ENCODE peak calls at places on chromosomes 6 and 20, in seven cellular contexts. H is PC-9, G is cardiac fibroblast, V is psoas muscle, N is uterus, J is cardiac muscle cell, C is lower leg skin. O is an unnamed sample.

GRCh38 chr6:118648866-118649554 is 2.4 kb downstream of the CEP85L start:
- DNase-seq in H (no peak), C (no peak), G (peak), N (no peak), J (no peak), V (no peak), O (peak)

GRCh38 chr6:73879466-73879865 is 183.5 kb downstream of the CD109 start:
- DNase-seq in C (no peak), H (no peak), N (no peak), V (no peak), J (no peak), G (no peak), O (no peak)

GRCh38 chr20:25223179-25223661 is 24.7 kb upstream of the PYGB start:
- DNase-seq in H (peak), J (peak), G (peak), V (no peak), C (no peak), N (no peak), O (peak)

GRCh38 chr6:82589509-82590206 is 226.0 kb downstream of the TPBG start:
- DNase-seq in V (no peak), J (peak), C (no peak), H (peak), N (no peak), G (peak), O (peak)

GRCh38 chr20:32447136-32448027 is 89.3 kb downstream of the ASXL1 start:
- DNase-seq in V (no peak), J (no peak), H (no peak), C (no peak), N (no peak), G (no peak), O (no peak)

GRCh38 chr6:108712946-108713345 is 135.3 kb upstream of the ARMC2 start:
- DNase-seq in G (no peak), V (no peak), C (no peak), N (no peak), H (peak), J (no peak), O (no peak)

GRCh38 chr20:297925-298754 is 770 bp downstream of the ZCCHC3 start:
- DNase-seq in H (peak), C (peak), N (peak), J (peak), G (peak), V (peak), O (peak)

GRCh38 chr20:13238001-13238653 is 17.1 kb downstream of the ISM1 start:
- DNase-seq in N (no peak), V (no peak), G (no peak), J (no peak), C (no peak), H (no peak), O (no peak)

GRCh38 chr20:24160563-24161355 is 172.2 kb upstream of the GGTLC1 start:
- DNase-seq in N (peak), C (no peak), H (peak), J (peak), V (peak), G (peak), O (peak)

GRCh38 chr6:71190809-71191208 is 97.8 kb upstream of the OGFRL1 start:
- DNase-seq in H (no peak), V (no peak), C (no peak), N (no peak), J (peak), G (peak), O (peak)

GRCh38 chr6:24694198-24694597 is 24.8 kb downstream of the C6orf62 start:
- DNase-seq in N (no peak), J (no peak), V (no peak), C (no peak), H (no peak), G (no peak), O (no peak)

GRCh38 chr20:22403860-22404608 is 180.3 kb downstream of the FOXA2 start:
- DNase-seq in J (peak), G (no peak), C (no peak), N (no peak), V (no peak), H (peak), O (peak)

GRCh38 chr6:37987008-37987407 is 167.5 kb downstream of the ZFAND3 start:
- DNase-seq in N (no peak), H (no peak), V (no peak), J (peak), C (no peak), G (peak), O (peak)

DNA sequence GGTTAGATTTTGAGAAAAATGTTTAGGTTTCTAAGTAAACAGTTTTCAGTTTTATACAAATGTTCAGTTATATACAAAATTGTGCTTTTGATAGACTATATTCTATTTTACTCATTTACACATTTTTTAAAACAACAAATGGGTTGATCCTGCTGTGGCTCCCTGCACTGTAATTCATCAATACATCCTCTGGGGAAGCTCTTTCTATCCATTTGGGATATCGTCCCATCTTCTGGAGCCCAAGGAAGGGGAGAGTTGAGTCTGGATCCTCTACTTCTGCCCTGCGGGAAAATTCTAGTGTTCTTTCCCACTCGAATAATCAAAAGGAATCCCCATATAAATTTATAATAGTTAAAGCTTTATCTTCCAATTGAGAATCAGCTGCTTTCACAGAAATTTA is 75.0 kb downstream of the SYCP2L start:
- DNase-seq in N (no peak), G (no peak), J (no peak), H (no peak), C (no peak), V (no peak), O (no peak)
- TF ChIP-seq CTCF in N (no peak), G (no peak), J (no peak), H (no peak), C (no peak), V (no peak), O (peak)

GRCh38 chr6:44235269-44235668 is 11.6 kb upstream of the HSP90AB1 start:
- DNase-seq in C (no peak), J (no peak), V (no peak), G (no peak), N (no peak), H (no peak), O (no peak)

GRCh38 chr6:44234101-44235090 is 11.0 kb downstream of the SLC29A1 start:
- DNase-seq in V (peak), H (peak), N (peak), C (peak), G (peak), J (peak), O (peak)

GRCh38 chr6:44237813-44238433 is 9.0 kb upstream of the HSP90AB1 start:
- DNase-seq in G (peak), V (peak), C (peak), N (peak), J (peak), H (peak), O (peak)

GRCh38 chr6:44237021-44237812 is 9.7 kb upstream of the HSP90AB1 start:
- DNase-seq in V (peak), H (peak), G (peak), J (peak), C (peak), N (peak), O (peak)

DNA sequence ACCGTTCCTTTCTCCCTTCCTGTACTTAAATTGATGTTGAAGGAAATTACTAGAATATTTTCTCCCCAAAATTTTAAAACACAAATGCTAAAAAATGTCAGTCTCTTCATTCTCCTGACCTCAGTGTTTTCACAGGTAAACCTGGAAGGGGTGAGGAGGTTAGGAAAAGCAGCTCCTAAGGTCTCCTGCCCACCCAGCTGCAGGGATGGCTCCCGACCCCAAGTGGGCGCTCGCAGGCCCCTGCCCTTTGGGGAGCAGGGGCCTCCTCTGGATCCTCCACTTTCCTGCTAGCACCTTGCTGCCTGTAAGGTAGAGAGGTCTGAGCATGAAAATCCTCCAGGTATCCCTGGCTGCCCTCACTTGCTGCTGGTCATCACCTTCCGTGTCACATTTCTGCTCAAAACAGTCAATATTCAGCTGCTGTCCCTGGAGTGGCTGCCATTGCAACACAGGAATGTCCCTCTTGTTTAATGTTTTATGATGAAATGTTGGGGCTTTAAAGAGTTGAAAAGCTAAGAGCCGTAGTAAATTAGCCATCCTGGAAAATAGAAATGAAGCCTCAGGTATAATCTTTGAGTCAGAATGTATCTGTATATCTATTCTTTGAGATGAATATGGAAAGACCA is 10.9 kb upstream of the HSP90AB1 start:
- DNase-seq in V (no peak), C (no peak), N (no peak), H (no peak), G (no peak), J (no peak), O (no peak)
- H3K4me3 ChIP-seq in V (no peak), C (no peak), N (no peak), H (no peak), G (no peak), J (no peak), O (no peak)

DNA sequence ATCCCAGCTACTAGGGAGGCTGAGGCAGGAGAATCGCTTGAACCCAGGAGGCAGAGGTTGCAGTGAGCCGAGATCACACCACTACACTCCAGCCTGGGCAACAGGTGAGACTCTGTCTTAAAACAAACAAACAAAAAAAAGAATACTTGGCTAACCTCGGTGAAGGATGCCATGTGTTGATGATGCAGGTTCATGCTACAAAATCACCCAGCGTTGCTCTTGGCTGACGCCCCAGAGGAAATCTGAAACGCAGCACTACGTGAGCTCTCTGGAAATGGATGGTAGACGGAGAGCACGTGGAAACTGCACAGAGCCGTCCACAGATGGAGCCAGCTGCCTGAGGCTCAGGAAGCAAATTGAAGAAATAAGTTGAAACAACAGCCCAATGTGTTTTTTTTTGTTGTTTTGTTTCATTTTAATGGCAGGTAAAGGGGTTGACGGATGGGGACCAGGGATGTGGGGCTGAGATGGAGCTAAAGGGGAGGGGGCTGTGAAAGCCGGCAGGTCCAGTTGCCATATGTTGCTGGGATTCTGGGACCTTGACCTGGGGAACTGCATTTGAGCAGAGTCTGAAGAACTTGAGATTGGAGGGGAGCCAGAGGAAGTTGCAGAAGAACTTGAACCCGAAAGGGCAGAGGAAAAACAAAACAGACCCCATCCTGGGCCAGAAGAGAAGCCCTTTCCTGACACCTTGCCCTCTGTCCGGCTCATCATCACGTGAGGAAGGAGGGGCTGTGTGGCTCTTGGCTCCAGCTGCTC is 12.8 kb upstream of the MANBAL start:
- DNase-seq in J (peak), C (no peak), V (peak), N (peak), G (peak), H (peak), O (peak)
- TF ChIP-seq CTCF in J (peak), C (no peak), V (no peak), N (no peak), G (peak), H (no peak), O (peak)

GRCh38 chr6:151389640-151390275 is 1.6 kb downstream of the ZBTB2 start:
- DNase-seq in C (peak), G (peak), J (peak), V (peak), N (peak), H (no peak), O (peak)

GRCh38 chr6:151391021-151391470 is 313 bp downstream of the ZBTB2 start:
- DNase-seq in V (peak), J (peak), N (peak), C (peak), H (peak), G (peak), O (peak)

GRCh38 chr6:151391471-151392428 is at the start of gene ZBTB2:
- DNase-seq in G (peak), C (peak), J (peak), H (peak), V (peak), N (peak), O (peak)

GRCh38 chr6:151388997-151389639 is 2.2 kb downstream of the ZBTB2 start:
- DNase-seq in N (no peak), H (no peak), G (no peak), J (no peak), V (no peak), C (no peak), O (no peak)

DNA sequence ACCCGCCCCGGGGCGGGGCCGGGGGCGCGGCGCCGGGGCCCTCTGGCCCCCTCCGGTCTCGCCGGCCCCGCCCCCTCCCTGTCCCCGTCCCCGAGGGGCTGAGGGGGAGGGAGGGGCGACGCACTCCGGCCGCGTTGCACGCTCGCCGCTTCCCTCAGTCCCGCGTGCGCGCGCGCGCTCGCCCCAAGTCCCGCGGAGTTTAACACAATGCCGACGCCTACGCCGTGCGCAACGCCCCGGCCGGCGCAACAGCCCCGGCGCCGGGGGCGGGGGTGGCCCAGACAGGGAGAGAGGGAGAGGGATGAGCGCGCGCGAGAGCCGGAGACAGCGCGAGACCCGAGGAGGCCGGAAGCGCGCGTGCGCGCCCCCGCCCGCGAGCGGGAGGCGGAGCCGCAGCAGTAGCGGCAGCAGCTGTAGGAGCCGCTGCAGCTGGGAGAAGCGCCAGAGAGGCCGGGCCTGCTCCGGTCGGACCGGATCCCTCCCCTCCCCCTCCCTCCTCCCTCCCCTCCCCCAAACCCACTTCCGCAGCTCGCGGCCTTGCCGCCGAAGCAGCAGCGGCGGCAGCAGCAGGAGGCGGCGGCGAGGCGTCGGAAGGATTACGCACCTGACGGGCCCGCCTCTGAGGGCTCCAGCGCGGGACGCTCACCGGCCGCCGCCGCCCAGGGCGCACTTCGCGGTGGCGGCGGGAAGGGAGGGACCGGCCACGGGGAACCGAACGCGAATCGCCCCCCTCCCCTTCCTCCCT is 911 bp downstream of the ZBTB2 start:
- DNase-seq in J (peak), N (peak), V (peak), H (peak), G (peak), C (peak), O (peak)
- H3K4me3 ChIP-seq in J (peak), N (peak), V (peak), H (peak), G (peak), C (peak), O (peak)

DNA sequence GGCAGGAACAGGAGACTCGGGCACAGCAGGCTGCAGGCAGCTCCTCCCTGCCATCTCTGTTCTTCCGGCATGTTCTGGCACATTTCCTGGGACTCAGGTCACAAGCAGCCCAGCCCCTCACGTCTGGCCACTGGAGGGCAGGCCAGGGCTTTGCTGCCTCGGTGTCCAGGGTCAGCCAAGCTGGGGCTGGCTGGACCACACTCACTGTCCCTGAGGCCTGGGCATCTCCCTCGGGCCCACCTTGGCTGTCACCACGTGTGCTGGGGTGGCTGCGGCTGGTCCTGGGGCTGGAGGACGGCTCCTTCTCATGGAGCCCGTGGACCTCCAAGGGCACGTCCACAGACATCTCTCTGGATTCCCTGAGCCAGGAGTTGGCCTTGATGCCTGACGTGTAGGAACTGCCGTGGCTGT is 18.5 kb downstream of the FRMD1 start:
- DNase-seq in J (peak), G (peak), C (no peak), V (peak), H (peak), N (peak), O (peak)
- TF ChIP-seq CTCF in J (peak), G (peak), C (no peak), V (peak), H (peak), N (peak), O (peak)

DNA sequence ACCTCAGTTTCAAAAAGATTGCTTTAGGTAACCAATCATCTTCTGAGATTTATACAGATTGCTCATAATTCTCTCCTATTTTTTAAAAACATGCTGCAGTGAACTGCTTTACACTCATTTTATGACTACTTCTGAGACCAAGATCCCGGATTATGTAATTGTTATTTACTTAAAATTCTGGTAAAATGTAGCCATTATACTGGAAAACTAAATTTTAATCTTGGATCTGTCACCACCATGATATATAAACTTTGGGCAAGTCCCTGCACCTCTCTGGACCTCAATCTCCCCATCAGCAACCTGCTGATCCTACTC is 477 bp upstream of the PROCR start:
- DNase-seq in C (no peak), V (no peak), H (no peak), J (no peak), N (no peak), G (no peak), O (no peak)
- H3K4me3 ChIP-seq in C (no peak), V (peak), H (peak), J (no peak), N (no peak), G (peak), O (peak)

DNA sequence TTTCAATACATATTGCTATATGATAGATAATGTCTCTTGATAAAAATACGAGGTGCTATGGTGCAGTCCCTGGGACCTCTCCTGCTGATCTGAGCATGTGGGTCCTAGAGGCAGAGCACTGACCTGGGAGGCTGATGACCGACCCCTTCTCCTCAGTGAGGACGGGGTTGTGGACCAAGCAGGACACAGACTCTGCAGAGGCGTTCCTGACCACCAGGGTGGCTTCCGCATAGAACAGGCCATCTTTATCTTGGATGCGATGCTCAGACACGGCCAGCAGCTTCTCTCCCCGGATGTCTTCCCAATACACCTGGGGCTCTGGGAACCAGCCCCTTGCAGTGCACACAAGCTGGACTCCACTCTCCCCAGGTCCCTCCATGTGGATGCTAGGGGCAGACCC is 4.2 kb downstream of the BTNL2 start:
- DNase-seq in N (no peak), V (no peak), G (no peak), J (no peak), C (no peak), H (no peak), O (no peak)
- TF ChIP-seq CTCF in N (no peak), V (no peak), G (no peak), J (no peak), C (no peak), H (no peak), O (no peak)

DNA sequence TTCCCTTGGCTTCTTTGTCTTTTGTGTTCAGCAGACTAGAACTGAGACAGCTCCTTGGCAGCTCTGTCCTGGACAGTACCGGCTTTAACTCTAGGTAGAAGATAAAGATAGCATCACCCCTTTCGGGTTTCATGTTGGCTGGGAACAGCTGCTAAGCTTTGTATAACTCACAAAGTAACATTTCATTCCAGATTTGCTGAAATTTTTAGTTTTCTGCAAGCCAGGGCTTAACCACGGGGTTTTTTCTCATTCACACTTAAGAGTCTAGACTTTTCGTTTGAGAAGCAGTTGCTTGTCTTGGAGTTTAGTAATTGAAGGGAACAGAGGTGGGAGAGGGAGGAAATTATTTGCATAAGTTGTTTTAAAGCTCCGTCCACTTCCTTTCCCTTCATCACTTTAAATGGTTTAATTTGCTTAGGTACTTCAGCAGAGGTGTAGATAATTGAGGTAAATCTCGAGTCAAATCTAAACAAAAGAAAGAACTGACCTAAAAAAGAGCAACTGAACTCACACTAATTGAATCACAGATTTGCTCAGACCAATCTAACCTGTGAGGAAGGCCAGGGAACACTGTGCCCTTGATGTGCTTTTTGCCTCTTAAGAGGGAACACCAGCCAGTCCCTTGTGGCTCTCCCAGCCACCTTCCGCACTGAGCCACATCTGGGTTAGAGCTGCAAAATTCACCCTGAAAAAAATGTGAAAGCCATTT is 48.3 kb downstream of the RREB1 start:
- DNase-seq in G (no peak), N (no peak), H (no peak), V (no peak), J (no peak), C (no peak), O (no peak)
- H3K4me3 ChIP-seq in G (no peak), N (no peak), H (no peak), V (no peak), J (no peak), C (no peak), O (no peak)

O was measured in choroid plexus epithelial cell.